ENCODE peak calls at places on chromosomes 3 and 15, in seven cellular contexts. One of them, this sample, is unnamed.

GRCh38 chr3:30972449-30972848 is 78.0 kb upstream of the GADL1 start:
- DNase-seq in heart left ventricle: no peak
- DNase-seq in transverse colon: no peak
- DNase-seq in A549: no peak
- DNase-seq in body of pancreas: no peak
- DNase-seq in lower leg skin: no peak
- DNase-seq in HCT116: no peak
- DNase-seq in this sample: no peak

GRCh38 chr15:42010434-42010833 is 10.4 kb downstream of the PLA2G4E start:
- DNase-seq in heart left ventricle: no peak
- DNase-seq in transverse colon: no peak
- DNase-seq in A549: no peak
- DNase-seq in body of pancreas: no peak
- DNase-seq in lower leg skin: no peak
- DNase-seq in HCT116: peak
- DNase-seq in this sample: no peak

GRCh38 chr15:67433495-67434099 is 87.3 kb upstream of the C15orf61 start:
- DNase-seq in heart left ventricle: peak
- DNase-seq in transverse colon: peak
- DNase-seq in A549: peak
- DNase-seq in body of pancreas: peak
- DNase-seq in lower leg skin: peak
- DNase-seq in HCT116: peak
- DNase-seq in this sample: peak

GRCh38 chr3:27360113-27361078 is 8.8 kb downstream of the NEK10 start:
- DNase-seq in heart left ventricle: no peak
- DNase-seq in transverse colon: peak
- DNase-seq in A549: peak
- DNase-seq in body of pancreas: no peak
- DNase-seq in lower leg skin: no peak
- DNase-seq in HCT116: no peak
- DNase-seq in this sample: no peak

GRCh38 chr15:95987886-95988573 is 342.5 kb upstream of the NR2F2 start:
- DNase-seq in heart left ventricle: no peak
- DNase-seq in transverse colon: no peak
- DNase-seq in A549: no peak
- DNase-seq in body of pancreas: no peak
- DNase-seq in lower leg skin: no peak
- DNase-seq in HCT116: no peak
- DNase-seq in this sample: no peak

GRCh38 chr3:66178206-66178605 is 42.6 kb upstream of the SLC25A26 start:
- DNase-seq in heart left ventricle: no peak
- DNase-seq in transverse colon: no peak
- DNase-seq in A549: no peak
- DNase-seq in body of pancreas: no peak
- DNase-seq in lower leg skin: no peak
- DNase-seq in HCT116: no peak
- DNase-seq in this sample: no peak

GRCh38 chr15:52765779-52766178 is 24.4 kb downstream of the ONECUT1 start:
- DNase-seq in heart left ventricle: no peak
- DNase-seq in transverse colon: no peak
- DNase-seq in A549: peak
- DNase-seq in body of pancreas: no peak
- DNase-seq in lower leg skin: no peak
- DNase-seq in HCT116: no peak
- DNase-seq in this sample: no peak

GRCh38 chr3:21621396-21621695 is 129.7 kb downstream of the ZNF385D start:
- DNase-seq in heart left ventricle: no peak
- DNase-seq in transverse colon: no peak
- DNase-seq in A549: peak
- DNase-seq in body of pancreas: no peak
- DNase-seq in lower leg skin: no peak
- DNase-seq in HCT116: no peak
- DNase-seq in this sample: no peak

GRCh38 chr3:189360291-189360690 is 188.5 kb downstream of the TPRG1 start:
- DNase-seq in heart left ventricle: no peak
- DNase-seq in transverse colon: no peak
- DNase-seq in A549: no peak
- DNase-seq in body of pancreas: no peak
- DNase-seq in lower leg skin: no peak
- DNase-seq in HCT116: no peak
- DNase-seq in this sample: no peak

GRCh38 chr15:72231847-72232461 is 964 bp upstream of the PKM start:
- DNase-seq in heart left ventricle: peak
- DNase-seq in transverse colon: peak
- DNase-seq in A549: peak
- DNase-seq in body of pancreas: no peak
- DNase-seq in lower leg skin: peak
- DNase-seq in HCT116: no peak
- DNase-seq in this sample: peak

GRCh38 chr3:57949344-57949743 is 58.9 kb upstream of the FLNB start:
- DNase-seq in heart left ventricle: no peak
- DNase-seq in transverse colon: no peak
- DNase-seq in A549: no peak
- DNase-seq in body of pancreas: no peak
- DNase-seq in lower leg skin: no peak
- DNase-seq in HCT116: no peak
- DNase-seq in this sample: no peak

GRCh38 chr3:57952208-57952631 is 56.0 kb upstream of the FLNB start:
- DNase-seq in heart left ventricle: peak
- DNase-seq in transverse colon: no peak
- DNase-seq in A549: peak
- DNase-seq in body of pancreas: no peak
- DNase-seq in lower leg skin: no peak
- DNase-seq in HCT116: peak
- DNase-seq in this sample: peak

GRCh38 chr3:57949779-57950618 is 58.2 kb upstream of the FLNB start:
- DNase-seq in heart left ventricle: peak
- DNase-seq in transverse colon: no peak
- DNase-seq in A549: peak
- DNase-seq in body of pancreas: peak
- DNase-seq in lower leg skin: no peak
- DNase-seq in HCT116: peak
- DNase-seq in this sample: no peak

GRCh38 chr3:57952651-57953050 is 55.6 kb upstream of the FLNB start:
- DNase-seq in heart left ventricle: no peak
- DNase-seq in transverse colon: no peak
- DNase-seq in A549: no peak
- DNase-seq in body of pancreas: no peak
- DNase-seq in lower leg skin: no peak
- DNase-seq in HCT116: no peak
- DNase-seq in this sample: no peak

GRCh38 chr3:57951106-57951882 is 56.9 kb upstream of the FLNB start:
- DNase-seq in heart left ventricle: peak
- DNase-seq in transverse colon: peak
- DNase-seq in A549: peak
- DNase-seq in body of pancreas: peak
- DNase-seq in lower leg skin: peak
- DNase-seq in HCT116: peak
- DNase-seq in this sample: peak
- TF ChIP-seq POLR2A in heart left ventricle: no peak
- TF ChIP-seq POLR2A in transverse colon: no peak
- TF ChIP-seq POLR2A in A549: no peak
- TF ChIP-seq POLR2A in body of pancreas: no peak
- TF ChIP-seq POLR2A in lower leg skin: no peak
- TF ChIP-seq POLR2A in HCT116: no peak
- TF ChIP-seq POLR2A in this sample: no peak

GRCh38 chr15:40569139-40569953 is at the start of gene RPUSD2:
- DNase-seq in heart left ventricle: peak
- DNase-seq in transverse colon: peak
- DNase-seq in A549: peak
- DNase-seq in body of pancreas: peak
- DNase-seq in lower leg skin: peak
- DNase-seq in HCT116: peak
- DNase-seq in this sample: peak

GRCh38 chr15:40562691-40563090 is 2.2 kb downstream of the CCDC32 start:
- DNase-seq in heart left ventricle: no peak
- DNase-seq in transverse colon: no peak
- DNase-seq in A549: no peak
- DNase-seq in body of pancreas: no peak
- DNase-seq in lower leg skin: no peak
- DNase-seq in HCT116: no peak
- DNase-seq in this sample: no peak

GRCh38 chr15:40567111-40567510 is 2.0 kb upstream of the RPUSD2 start:
- DNase-seq in heart left ventricle: no peak
- DNase-seq in transverse colon: no peak
- DNase-seq in A549: peak
- DNase-seq in body of pancreas: no peak
- DNase-seq in lower leg skin: no peak
- DNase-seq in HCT116: peak
- DNase-seq in this sample: peak

GRCh38 chr15:40565333-40566238 is 744 bp upstream of the CCDC32 start:
- DNase-seq in heart left ventricle: no peak
- DNase-seq in transverse colon: no peak
- DNase-seq in A549: no peak
- DNase-seq in body of pancreas: no peak
- DNase-seq in lower leg skin: no peak
- DNase-seq in HCT116: no peak
- DNase-seq in this sample: peak

GRCh38 chr15:40564591-40565332 is at the start of gene CCDC32:
- DNase-seq in heart left ventricle: peak
- DNase-seq in transverse colon: peak
- DNase-seq in A549: peak
- DNase-seq in body of pancreas: peak
- DNase-seq in lower leg skin: peak
- DNase-seq in HCT116: peak
- DNase-seq in this sample: peak
- TF ChIP-seq POLR2A in heart left ventricle: no peak
- TF ChIP-seq POLR2A in transverse colon: peak
- TF ChIP-seq POLR2A in A549: peak
- TF ChIP-seq POLR2A in body of pancreas: peak
- TF ChIP-seq POLR2A in lower leg skin: no peak
- TF ChIP-seq POLR2A in HCT116: no peak
- TF ChIP-seq POLR2A in this sample: peak

GRCh38 chr15:100651253-100651652 is 48.9 kb downstream of the ASB7 start:
- DNase-seq in heart left ventricle: no peak
- DNase-seq in transverse colon: no peak
- DNase-seq in A549: peak
- DNase-seq in body of pancreas: no peak
- DNase-seq in lower leg skin: no peak
- DNase-seq in HCT116: no peak
- DNase-seq in this sample: no peak
- TF ChIP-seq POLR2A in heart left ventricle: no peak
- TF ChIP-seq POLR2A in transverse colon: no peak
- TF ChIP-seq POLR2A in A549: no peak
- TF ChIP-seq POLR2A in body of pancreas: no peak
- TF ChIP-seq POLR2A in lower leg skin: no peak
- TF ChIP-seq POLR2A in HCT116: no peak
- TF ChIP-seq POLR2A in this sample: no peak

GRCh38 chr3:52705438-52705687 is 228 bp downstream of the GLT8D1 start:
- DNase-seq in heart left ventricle: no peak
- DNase-seq in transverse colon: no peak
- DNase-seq in A549: no peak
- DNase-seq in body of pancreas: no peak
- DNase-seq in lower leg skin: no peak
- DNase-seq in HCT116: no peak
- DNase-seq in this sample: no peak
- TF ChIP-seq POLR2A in heart left ventricle: no peak
- TF ChIP-seq POLR2A in transverse colon: no peak
- TF ChIP-seq POLR2A in A549: no peak
- TF ChIP-seq POLR2A in body of pancreas: no peak
- TF ChIP-seq POLR2A in lower leg skin: no peak
- TF ChIP-seq POLR2A in HCT116: no peak
- TF ChIP-seq POLR2A in this sample: no peak

GRCh38 chr15:82045892-82046667 is at the start of gene MEX3B:
- DNase-seq in heart left ventricle: peak
- DNase-seq in transverse colon: peak
- DNase-seq in A549: peak
- DNase-seq in body of pancreas: peak
- DNase-seq in lower leg skin: peak
- DNase-seq in HCT116: peak
- DNase-seq in this sample: peak
- TF ChIP-seq POLR2A in heart left ventricle: no peak
- TF ChIP-seq POLR2A in transverse colon: peak
- TF ChIP-seq POLR2A in A549: peak
- TF ChIP-seq POLR2A in body of pancreas: no peak
- TF ChIP-seq POLR2A in lower leg skin: no peak
- TF ChIP-seq POLR2A in HCT116: no peak
- TF ChIP-seq POLR2A in this sample: no peak

GRCh38 chr3:156678216-156678615 is 3.8 kb downstream of the TIPARP start:
- DNase-seq in heart left ventricle: no peak
- DNase-seq in transverse colon: no peak
- DNase-seq in A549: no peak
- DNase-seq in body of pancreas: no peak
- DNase-seq in lower leg skin: no peak
- DNase-seq in HCT116: no peak
- DNase-seq in this sample: no peak

GRCh38 chr3:156681003-156681402 is 6.6 kb downstream of the TIPARP start:
- DNase-seq in heart left ventricle: peak
- DNase-seq in transverse colon: peak
- DNase-seq in A549: peak
- DNase-seq in body of pancreas: peak
- DNase-seq in lower leg skin: peak
- DNase-seq in HCT116: no peak
- DNase-seq in this sample: peak

GRCh38 chr3:156682491-156682890 is 8.1 kb downstream of the TIPARP start:
- DNase-seq in heart left ventricle: no peak
- DNase-seq in transverse colon: no peak
- DNase-seq in A549: no peak
- DNase-seq in body of pancreas: no peak
- DNase-seq in lower leg skin: no peak
- DNase-seq in HCT116: no peak
- DNase-seq in this sample: no peak

GRCh38 chr3:156682963-156683362 is 8.6 kb downstream of the TIPARP start:
- DNase-seq in heart left ventricle: no peak
- DNase-seq in transverse colon: no peak
- DNase-seq in A549: no peak
- DNase-seq in body of pancreas: no peak
- DNase-seq in lower leg skin: no peak
- DNase-seq in HCT116: no peak
- DNase-seq in this sample: no peak

GRCh38 chr3:156680243-156680930 is 6.0 kb downstream of the TIPARP start:
- DNase-seq in heart left ventricle: no peak
- DNase-seq in transverse colon: no peak
- DNase-seq in A549: no peak
- DNase-seq in body of pancreas: no peak
- DNase-seq in lower leg skin: no peak
- DNase-seq in HCT116: no peak
- DNase-seq in this sample: no peak
- TF ChIP-seq POLR2A in heart left ventricle: no peak
- TF ChIP-seq POLR2A in transverse colon: no peak
- TF ChIP-seq POLR2A in A549: no peak
- TF ChIP-seq POLR2A in body of pancreas: no peak
- TF ChIP-seq POLR2A in lower leg skin: no peak
- TF ChIP-seq POLR2A in HCT116: no peak
- TF ChIP-seq POLR2A in this sample: no peak

GRCh38 chr15:78944669-78945407 is at the start of gene CTSH:
- DNase-seq in heart left ventricle: peak
- DNase-seq in transverse colon: peak
- DNase-seq in A549: peak
- DNase-seq in body of pancreas: peak
- DNase-seq in lower leg skin: no peak
- DNase-seq in HCT116: no peak
- DNase-seq in this sample: peak
- TF ChIP-seq POLR2A in heart left ventricle: no peak
- TF ChIP-seq POLR2A in transverse colon: peak
- TF ChIP-seq POLR2A in A549: peak
- TF ChIP-seq POLR2A in body of pancreas: peak
- TF ChIP-seq POLR2A in lower leg skin: no peak
- TF ChIP-seq POLR2A in HCT116: no peak
- TF ChIP-seq POLR2A in this sample: no peak

GRCh38 chr3:36907911-36908646 is 36.8 kb downstream of the TRANK1 start:
- DNase-seq in heart left ventricle: peak
- DNase-seq in transverse colon: peak
- DNase-seq in A549: peak
- DNase-seq in body of pancreas: peak
- DNase-seq in lower leg skin: no peak
- DNase-seq in HCT116: no peak
- DNase-seq in this sample: peak
- TF ChIP-seq POLR2A in heart left ventricle: no peak
- TF ChIP-seq POLR2A in transverse colon: peak
- TF ChIP-seq POLR2A in A549: no peak
- TF ChIP-seq POLR2A in body of pancreas: peak
- TF ChIP-seq POLR2A in lower leg skin: no peak
- TF ChIP-seq POLR2A in HCT116: no peak
- TF ChIP-seq POLR2A in this sample: peak